ENCODE peak calls at places on chromosomes 12 and 14, in nine cellular contexts. One of them, this sample, is unnamed. For H3K27me3, the result is how much of the 10 kb centered on the place peaks cover.

GRCh38 chr12:121404734-121405133 is 4.8 kb downstream of the RNF34 start:
- DNase-seq in WERI-Rb-1: no peak
- DNase-seq in IMR-90: no peak
- DNase-seq in fibroblast of lung: peak
- DNase-seq in thoracic aorta: no peak
- DNase-seq in dorsolateral prefrontal cortex: no peak
- DNase-seq in GM23338: no peak
- DNase-seq in kidney epithelial cell: no peak
- DNase-seq in cardiac muscle cell: peak
- DNase-seq in this sample: peak

GRCh38 chr12:74689071-74689655 is 151.5 kb downstream of the ATXN7L3B start:
- DNase-seq in WERI-Rb-1: no peak
- DNase-seq in IMR-90: peak
- DNase-seq in fibroblast of lung: peak
- DNase-seq in thoracic aorta: no peak
- DNase-seq in dorsolateral prefrontal cortex: no peak
- DNase-seq in GM23338: peak
- DNase-seq in kidney epithelial cell: peak
- DNase-seq in cardiac muscle cell: peak
- DNase-seq in this sample: no peak

GRCh38 chr12:87756111-87756510 is 273.1 kb downstream of the C12orf50 start:
- DNase-seq in WERI-Rb-1: no peak
- DNase-seq in IMR-90: peak
- DNase-seq in fibroblast of lung: peak
- DNase-seq in thoracic aorta: no peak
- DNase-seq in dorsolateral prefrontal cortex: no peak
- DNase-seq in GM23338: no peak
- DNase-seq in kidney epithelial cell: peak
- DNase-seq in cardiac muscle cell: no peak
- DNase-seq in this sample: no peak

GRCh38 chr12:109581856-109582255 is 8.3 kb downstream of the MVK start:
- DNase-seq in WERI-Rb-1: no peak
- DNase-seq in IMR-90: peak
- DNase-seq in fibroblast of lung: peak
- DNase-seq in thoracic aorta: no peak
- DNase-seq in dorsolateral prefrontal cortex: no peak
- DNase-seq in GM23338: no peak
- DNase-seq in kidney epithelial cell: peak
- DNase-seq in cardiac muscle cell: no peak
- DNase-seq in this sample: no peak

GRCh38 chr12:18375131-18375530 is 113.8 kb downstream of the PIK3C2G start:
- DNase-seq in WERI-Rb-1: no peak
- DNase-seq in IMR-90: peak
- DNase-seq in fibroblast of lung: no peak
- DNase-seq in thoracic aorta: no peak
- DNase-seq in dorsolateral prefrontal cortex: no peak
- DNase-seq in GM23338: no peak
- DNase-seq in kidney epithelial cell: no peak
- DNase-seq in cardiac muscle cell: no peak
- DNase-seq in this sample: no peak

GRCh38 chr12:107660230-107660629 is 25.4 kb upstream of the PWP1 start:
- DNase-seq in WERI-Rb-1: no peak
- DNase-seq in IMR-90: no peak
- DNase-seq in fibroblast of lung: no peak
- DNase-seq in thoracic aorta: no peak
- DNase-seq in dorsolateral prefrontal cortex: no peak
- DNase-seq in GM23338: no peak
- DNase-seq in kidney epithelial cell: no peak
- DNase-seq in cardiac muscle cell: no peak
- DNase-seq in this sample: no peak

GRCh38 chr14:23551266-23552028 is at the start of gene ZFHX2:
- DNase-seq in WERI-Rb-1: peak
- DNase-seq in IMR-90: peak
- DNase-seq in fibroblast of lung: peak
- DNase-seq in thoracic aorta: no peak
- DNase-seq in dorsolateral prefrontal cortex: peak
- DNase-seq in GM23338: peak
- DNase-seq in kidney epithelial cell: peak
- DNase-seq in cardiac muscle cell: peak
- DNase-seq in this sample: peak

GRCh38 chr12:26691234-26691970 is 141.6 kb downstream of the ITPR2 start:
- DNase-seq in WERI-Rb-1: no peak
- DNase-seq in IMR-90: peak
- DNase-seq in fibroblast of lung: peak
- DNase-seq in thoracic aorta: no peak
- DNase-seq in dorsolateral prefrontal cortex: no peak
- DNase-seq in GM23338: peak
- DNase-seq in kidney epithelial cell: peak
- DNase-seq in cardiac muscle cell: peak
- DNase-seq in this sample: peak

GRCh38 chr12:12716151-12716844 is 870 bp upstream of the CDKN1B start:
- DNase-seq in WERI-Rb-1: no peak
- DNase-seq in IMR-90: peak
- DNase-seq in fibroblast of lung: peak
- DNase-seq in thoracic aorta: no peak
- DNase-seq in dorsolateral prefrontal cortex: no peak
- DNase-seq in GM23338: peak
- DNase-seq in kidney epithelial cell: no peak
- DNase-seq in cardiac muscle cell: no peak
- DNase-seq in this sample: no peak

GRCh38 chr12:115002434-115002833 is 318.5 kb upstream of the TBX3 start:
- DNase-seq in WERI-Rb-1: no peak
- DNase-seq in IMR-90: no peak
- DNase-seq in fibroblast of lung: no peak
- DNase-seq in thoracic aorta: no peak
- DNase-seq in dorsolateral prefrontal cortex: no peak
- DNase-seq in GM23338: no peak
- DNase-seq in kidney epithelial cell: no peak
- DNase-seq in cardiac muscle cell: no peak
- DNase-seq in this sample: peak

GRCh38 chr14:54597795-54598443 is 31.0 kb downstream of the SAMD4A start:
- DNase-seq in WERI-Rb-1: peak
- DNase-seq in IMR-90: peak
- DNase-seq in fibroblast of lung: peak
- DNase-seq in thoracic aorta: no peak
- DNase-seq in dorsolateral prefrontal cortex: no peak
- DNase-seq in GM23338: no peak
- DNase-seq in kidney epithelial cell: no peak
- DNase-seq in cardiac muscle cell: no peak
- DNase-seq in this sample: no peak

GRCh38 chr14:21107360-21107781 is 6.5 kb downstream of the TMEM253 start:
- DNase-seq in WERI-Rb-1: no peak
- DNase-seq in IMR-90: peak
- DNase-seq in fibroblast of lung: peak
- DNase-seq in thoracic aorta: no peak
- DNase-seq in dorsolateral prefrontal cortex: no peak
- DNase-seq in GM23338: no peak
- DNase-seq in kidney epithelial cell: no peak
- DNase-seq in cardiac muscle cell: no peak
- DNase-seq in this sample: no peak

GRCh38 chr14:75454963-75455546 is 27.2 kb downstream of the JDP2 start:
- DNase-seq in WERI-Rb-1: no peak
- DNase-seq in IMR-90: peak
- DNase-seq in fibroblast of lung: peak
- DNase-seq in thoracic aorta: no peak
- DNase-seq in dorsolateral prefrontal cortex: no peak
- DNase-seq in GM23338: no peak
- DNase-seq in kidney epithelial cell: peak
- DNase-seq in cardiac muscle cell: peak
- DNase-seq in this sample: peak

GRCh38 chr14:20754308-20754707 is 8.6 kb downstream of the EDDM3A start:
- DNase-seq in WERI-Rb-1: no peak
- DNase-seq in IMR-90: no peak
- DNase-seq in fibroblast of lung: no peak
- DNase-seq in thoracic aorta: no peak
- DNase-seq in dorsolateral prefrontal cortex: no peak
- DNase-seq in GM23338: no peak
- DNase-seq in kidney epithelial cell: no peak
- DNase-seq in cardiac muscle cell: no peak
- DNase-seq in this sample: no peak

GRCh38 chr14:91873476-91874265 is 6.3 kb upstream of the TC2N start:
- DNase-seq in WERI-Rb-1: no peak
- DNase-seq in IMR-90: peak
- DNase-seq in fibroblast of lung: peak
- DNase-seq in thoracic aorta: no peak
- DNase-seq in dorsolateral prefrontal cortex: no peak
- DNase-seq in GM23338: no peak
- DNase-seq in kidney epithelial cell: peak
- DNase-seq in cardiac muscle cell: no peak
- DNase-seq in this sample: no peak

DNA sequence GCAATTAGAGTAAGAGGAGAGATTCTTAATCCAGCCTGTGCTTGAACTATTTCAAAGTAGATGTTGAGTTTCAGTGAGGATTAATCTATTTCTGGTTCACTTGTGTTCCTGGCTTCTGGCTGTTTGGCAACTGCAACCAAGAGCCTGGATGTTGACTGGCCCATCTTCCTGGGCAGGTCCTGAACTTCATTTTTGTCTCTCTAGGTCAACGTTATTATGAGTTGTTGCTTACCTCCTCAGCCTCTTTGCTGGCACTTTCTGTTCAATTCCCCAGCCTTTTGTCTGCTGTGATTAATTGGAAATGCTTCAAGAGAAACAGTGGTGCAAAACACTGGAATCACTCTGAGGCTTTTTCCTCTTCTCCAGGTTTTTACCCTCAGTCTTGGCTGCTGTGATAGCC is 56.8 kb downstream of the TMEM132D start:
- DNase-seq in WERI-Rb-1: no peak
- DNase-seq in IMR-90: no peak
- DNase-seq in fibroblast of lung: no peak
- DNase-seq in thoracic aorta: no peak
- DNase-seq in dorsolateral prefrontal cortex: no peak
- DNase-seq in GM23338: no peak
- DNase-seq in kidney epithelial cell: no peak
- DNase-seq in cardiac muscle cell: no peak
- DNase-seq in this sample: no peak
- TF ChIP-seq CTCF in WERI-Rb-1: no peak
- TF ChIP-seq CTCF in IMR-90: no peak
- TF ChIP-seq CTCF in fibroblast of lung: no peak
- TF ChIP-seq CTCF in thoracic aorta: no peak
- TF ChIP-seq CTCF in dorsolateral prefrontal cortex: no peak
- TF ChIP-seq CTCF in GM23338: no peak
- TF ChIP-seq CTCF in kidney epithelial cell: no peak
- TF ChIP-seq CTCF in cardiac muscle cell: no peak
- TF ChIP-seq CTCF in this sample: no peak

GRCh38 chr14:61419201-61419600 is 97.8 kb downstream of the PRKCH start:
- DNase-seq in WERI-Rb-1: no peak
- DNase-seq in IMR-90: no peak
- DNase-seq in fibroblast of lung: no peak
- DNase-seq in thoracic aorta: no peak
- DNase-seq in dorsolateral prefrontal cortex: no peak
- DNase-seq in GM23338: no peak
- DNase-seq in kidney epithelial cell: no peak
- DNase-seq in cardiac muscle cell: no peak
- DNase-seq in this sample: no peak
- H3K4me3 ChIP-seq in WERI-Rb-1: no peak
- H3K4me3 ChIP-seq in IMR-90: no peak
- H3K4me3 ChIP-seq in fibroblast of lung: no peak
- H3K4me3 ChIP-seq in thoracic aorta: no peak
- H3K4me3 ChIP-seq in dorsolateral prefrontal cortex: no peak
- H3K4me3 ChIP-seq in GM23338: no peak
- H3K4me3 ChIP-seq in kidney epithelial cell: no peak
- H3K4me3 ChIP-seq in cardiac muscle cell: no peak
- H3K4me3 ChIP-seq in this sample: no peak

DNA sequence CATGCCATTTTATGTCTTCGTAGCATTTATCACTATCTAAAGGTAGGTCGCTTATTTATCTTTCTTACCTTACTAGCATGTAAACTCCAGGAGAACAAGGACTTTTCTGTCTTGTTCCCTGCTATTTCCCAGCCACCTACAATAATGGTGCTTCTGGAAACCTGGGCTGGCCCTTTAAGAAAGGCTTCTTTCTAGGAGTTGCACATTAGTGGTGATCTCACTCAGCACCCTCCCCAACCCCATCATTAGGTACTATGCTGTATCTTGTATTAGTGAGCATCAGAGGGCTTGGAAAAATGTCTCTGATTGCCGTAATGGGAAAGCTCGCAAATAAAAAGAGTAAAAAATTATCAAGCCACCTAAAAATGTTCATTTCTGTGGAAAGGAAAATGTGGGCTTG is 12.6 kb downstream of the CCDC92 start:
- DNase-seq in WERI-Rb-1: no peak
- DNase-seq in IMR-90: no peak
- DNase-seq in fibroblast of lung: no peak
- DNase-seq in thoracic aorta: no peak
- DNase-seq in dorsolateral prefrontal cortex: no peak
- DNase-seq in GM23338: no peak
- DNase-seq in kidney epithelial cell: no peak
- DNase-seq in cardiac muscle cell: no peak
- DNase-seq in this sample: no peak
- H3K27me3 ChIP-seq in WERI-Rb-1: under half
- H3K27me3 ChIP-seq in IMR-90: under half
- H3K27me3 ChIP-seq in fibroblast of lung: under half
- H3K27me3 ChIP-seq in thoracic aorta: under half
- H3K27me3 ChIP-seq in dorsolateral prefrontal cortex: under half
- H3K27me3 ChIP-seq in GM23338: half or more
- H3K27me3 ChIP-seq in kidney epithelial cell: under half
- H3K27me3 ChIP-seq in cardiac muscle cell: under half
- H3K27me3 ChIP-seq in this sample: under half

GRCh38 chr14:68715032-68715924 is 77.6 kb downstream of the ZFP36L1 start:
- DNase-seq in WERI-Rb-1: no peak
- DNase-seq in IMR-90: peak
- DNase-seq in fibroblast of lung: no peak
- DNase-seq in thoracic aorta: no peak
- DNase-seq in dorsolateral prefrontal cortex: no peak
- DNase-seq in GM23338: no peak
- DNase-seq in kidney epithelial cell: peak
- DNase-seq in cardiac muscle cell: no peak
- DNase-seq in this sample: no peak
- TF ChIP-seq CTCF in WERI-Rb-1: peak
- TF ChIP-seq CTCF in IMR-90: no peak
- TF ChIP-seq CTCF in fibroblast of lung: no peak
- TF ChIP-seq CTCF in thoracic aorta: no peak
- TF ChIP-seq CTCF in dorsolateral prefrontal cortex: no peak
- TF ChIP-seq CTCF in GM23338: peak
- TF ChIP-seq CTCF in kidney epithelial cell: no peak
- TF ChIP-seq CTCF in cardiac muscle cell: no peak
- TF ChIP-seq CTCF in this sample: no peak

DNA sequence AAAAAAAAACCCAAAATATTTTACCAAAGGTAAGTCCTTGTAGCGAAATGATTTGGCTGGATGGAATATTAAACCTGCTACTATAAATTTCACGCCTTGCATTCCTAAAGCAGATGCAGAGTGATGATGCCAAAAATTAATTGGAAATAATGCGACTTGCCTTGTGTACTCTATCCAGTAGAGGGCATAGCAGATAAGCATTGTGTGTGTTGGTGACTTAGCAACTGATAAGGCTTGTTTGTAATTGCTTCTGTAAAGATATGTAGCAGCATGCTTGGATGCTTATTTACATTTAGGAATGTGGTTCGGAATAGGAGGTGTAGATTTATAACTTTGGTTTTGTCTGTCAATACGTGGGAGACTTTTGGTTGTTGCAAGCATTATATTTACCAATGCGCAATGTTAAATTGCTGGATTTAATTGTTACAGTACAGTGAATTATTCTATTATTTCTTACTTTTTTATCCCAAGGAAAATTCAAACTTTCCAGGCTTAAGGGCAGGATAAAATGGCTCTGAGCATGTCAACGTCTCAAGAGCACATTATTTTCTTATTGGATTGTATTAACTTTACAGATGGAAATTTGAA is 80.5 kb downstream of the TMEM260 start:
- DNase-seq in WERI-Rb-1: no peak
- DNase-seq in IMR-90: peak
- DNase-seq in fibroblast of lung: peak
- DNase-seq in thoracic aorta: no peak
- DNase-seq in dorsolateral prefrontal cortex: no peak
- DNase-seq in GM23338: peak
- DNase-seq in kidney epithelial cell: peak
- DNase-seq in cardiac muscle cell: peak
- DNase-seq in this sample: no peak
- H3K4me3 ChIP-seq in WERI-Rb-1: peak
- H3K4me3 ChIP-seq in IMR-90: no peak
- H3K4me3 ChIP-seq in fibroblast of lung: no peak
- H3K4me3 ChIP-seq in thoracic aorta: no peak
- H3K4me3 ChIP-seq in dorsolateral prefrontal cortex: no peak
- H3K4me3 ChIP-seq in GM23338: no peak
- H3K4me3 ChIP-seq in kidney epithelial cell: no peak
- H3K4me3 ChIP-seq in cardiac muscle cell: no peak
- H3K4me3 ChIP-seq in this sample: no peak

This sample was measured in BE2C.